ENCODE peak calls at places on chromosomes 13 and 19, in four cellular contexts. E is frontal cortex; X is heart right ventricle; S is stimulated activated CD8-positive, alpha-beta memory T cell treated with anti-CD3 and anti-CD28 coated beads, Interleukin-7, amount 100 ng/mL, for 4 hours. C is an unnamed sample.

GRCh38 chr19:41601771-41602170 is 25.1 kb downstream of the CEACAM4 start:
- DNase-seq in E (no peak), X (no peak), S (no peak), C (no peak)

GRCh38 chr13:75738841-75739240 is 102.7 kb downstream of the LMO7 start:
- DNase-seq in E (no peak), X (no peak), S (no peak), C (no peak)

GRCh38 chr13:111936267-111936925 is 130.6 kb upstream of the SOX1 start:
- DNase-seq in E (no peak), X (no peak), S (no peak), C (no peak)

GRCh38 chr13:20258208-20258962 is 26.3 kb upstream of the GJB6 start:
- DNase-seq in E (no peak), X (no peak), S (no peak), C (no peak)

GRCh38 chr19:35549174-35549788 is 3.9 kb downstream of the TMEM147 start:
- DNase-seq in E (peak; percentile 81), X (peak; percentile 55), S (peak; percentile 27), C (peak; percentile 92)

GRCh38 chr13:100589178-100589725 is 663 bp upstream of the GGACT start:
- DNase-seq in E (no peak), X (no peak), S (no peak), C (no peak)

GRCh38 chr19:3459322-3459881 is 20.9 kb downstream of the SMIM24 start:
- DNase-seq in E (peak; percentile 86), X (peak; percentile 94), S (no peak), C (peak; percentile 62)

GRCh38 chr13:76597868-76598267 is 288.3 kb downstream of the KCTD12 start:
- DNase-seq in E (no peak), X (no peak), S (no peak), C (no peak)

GRCh38 chr19:45477713-45478453 is 10.1 kb downstream of the FOSB start:
- DNase-seq in E (no peak), X (no peak), S (no peak), C (no peak)

GRCh38 chr19:953501-954271 is 27.9 kb downstream of the ARID3A start:
- DNase-seq in E (no peak), X (no peak), S (no peak), C (no peak)

GRCh38 chr19:46753420-46754155 is 7.3 kb upstream of the STRN4 start:
- DNase-seq in E (no peak), X (no peak), S (peak; percentile 36), C (peak; percentile 77)

GRCh38 chr19:1064661-1065605 is 2.0 kb upstream of the ARHGAP45 start:
- DNase-seq in E (peak; percentile 77), X (no peak), S (no peak), C (peak; percentile 96)

GRCh38 chr13:107006646-107007045 is 438.7 kb upstream of the ARGLU1 start:
- DNase-seq in E (no peak), X (no peak), S (no peak), C (no peak)

GRCh38 chr19:42363614-42364346 is 26.3 kb downstream of the CNFN start:
- DNase-seq in E (no peak), X (no peak), S (no peak), C (no peak)

GRCh38 chr13:39133781-39134180 is 95.5 kb downstream of the NHLRC3 start:
- DNase-seq in E (no peak), X (no peak), S (no peak), C (no peak)

GRCh38 chr19:18725755-18726416 is 42.4 kb downstream of the CRTC1 start:
- DNase-seq in E (no peak), X (no peak), S (no peak), C (no peak)

GRCh38 chr19:38544569-38545315 is 73.0 kb downstream of the MAP4K1 start:
- DNase-seq in E (peak; percentile 60), X (no peak), S (no peak), C (peak; percentile 65)

GRCh38 chr19:18922228-18922985 is 2.9 kb downstream of the DDX49 start:
- DNase-seq in E (no peak), X (no peak), S (no peak), C (no peak)

GRCh38 chr13:110308377-110309158 is 1.5 kb downstream of the COL4A2 start:
- DNase-seq in E (no peak), X (peak; percentile 63), S (no peak), C (no peak)

GRCh38 chr13:42762251-42762650 is 19.1 kb upstream of the FAM216B start:
- DNase-seq in E (no peak), X (no peak), S (no peak), C (no peak)

GRCh38 chr13:78121459-78122348 is 203.1 kb upstream of the EDNRB start:
- DNase-seq in E (peak; percentile 29), X (peak; percentile 45), S (peak; percentile 7), C (no peak)

GRCh38 chr13:105410602-105411001 is 1124.9 kb downstream of the EFNB2 start:
- DNase-seq in E (peak; percentile 10), X (peak; percentile 49), S (no peak), C (no peak)

GRCh38 chr13:74966814-74967213 is 515.2 kb downstream of the TBC1D4 start:
- DNase-seq in E (no peak), X (peak; percentile 67), S (no peak), C (no peak)

GRCh38 chr13:114053026-114053425 is 79.2 kb upstream of the C13orf46 start:
- DNase-seq in E (no peak), X (no peak), S (no peak), C (no peak)

GRCh38 chr13:44263920-44264610 is 109.6 kb upstream of the SERP2 start:
- DNase-seq in E (no peak), X (no peak), S (no peak), C (no peak)

GRCh38 chr19:30061557-30062330 is 119.7 kb downstream of the URI1 start:
- DNase-seq in E (no peak), X (no peak), S (no peak), C (no peak)

GRCh38 chr13:74226791-74227475 is 92.7 kb upstream of the KLF12 start:
- DNase-seq in E (no peak), X (no peak), S (no peak), C (no peak)

GRCh38 chr13:24693862-24694471 is 13.8 kb downstream of the ATP12A start:
- DNase-seq in E (peak; percentile 65), X (peak; percentile 38), S (no peak), C (peak; percentile 72)

GRCh38 chr13:29901714-29902631 is 51.6 kb upstream of the UBL3 start:
- DNase-seq in E (no peak), X (no peak), S (peak; percentile 22), C (no peak)

GRCh38 chr19:35073941-35074340 is 32.4 kb downstream of the HPN start:
- DNase-seq in E (no peak), X (no peak), S (no peak), C (no peak)

GRCh38 chr13:44244288-44244687 is 129.3 kb upstream of the SERP2 start:
- DNase-seq in E (no peak), X (no peak), S (no peak), C (no peak)

GRCh38 chr13:77554079-77554478 is 18.6 kb downstream of the SCEL start:
- DNase-seq in E (no peak), X (no peak), S (no peak), C (no peak)